ENCODE peak calls at places on chromosome 1, in five cellular contexts. One of them, this sample, is unnamed.

GRCh38 chr1:27163093-27163492 is 8.2 kb upstream of the SLC9A1 start:
- DNase-seq in mesendoderm: no peak
- DNase-seq in mesenchymal stem cell: no peak
- DNase-seq in IMR-90: no peak
- DNase-seq in neuronal stem cell: no peak
- DNase-seq in this sample: no peak

GRCh38 chr1:67532452-67533216 is 102.4 kb upstream of the SERBP1 start:
- DNase-seq in mesendoderm: peak; percentile 89
- DNase-seq in mesenchymal stem cell: peak; percentile 81
- DNase-seq in IMR-90: peak; percentile 91
- DNase-seq in neuronal stem cell: peak; percentile 56
- DNase-seq in this sample: peak; percentile 62

GRCh38 chr1:61183471-61184034 is 101.2 kb downstream of the NFIA start:
- DNase-seq in mesendoderm: no peak
- DNase-seq in mesenchymal stem cell: no peak
- DNase-seq in IMR-90: peak; percentile 36
- DNase-seq in neuronal stem cell: no peak
- DNase-seq in this sample: no peak

GRCh38 chr1:94332516-94332915 is 85.7 kb upstream of the ABCD3 start:
- DNase-seq in mesendoderm: no peak
- DNase-seq in mesenchymal stem cell: no peak
- DNase-seq in IMR-90: no peak
- DNase-seq in neuronal stem cell: no peak
- DNase-seq in this sample: no peak

GRCh38 chr1:3652538-3653285 is 396 bp downstream of the TP73 start:
- DNase-seq in mesendoderm: peak; percentile 44
- DNase-seq in mesenchymal stem cell: no peak
- DNase-seq in IMR-90: no peak
- DNase-seq in neuronal stem cell: no peak
- DNase-seq in this sample: peak; percentile 63

GRCh38 chr1:241736387-241736786 is 84.3 kb downstream of the WDR64 start:
- DNase-seq in mesendoderm: no peak
- DNase-seq in mesenchymal stem cell: no peak
- DNase-seq in IMR-90: no peak
- DNase-seq in neuronal stem cell: no peak
- DNase-seq in this sample: no peak

GRCh38 chr1:59063501-59063900 is 233.4 kb upstream of the FGGY start:
- DNase-seq in mesendoderm: no peak
- DNase-seq in mesenchymal stem cell: no peak
- DNase-seq in IMR-90: no peak
- DNase-seq in neuronal stem cell: peak; percentile 23
- DNase-seq in this sample: no peak

GRCh38 chr1:156308078-156308477 is 9.0 kb upstream of the VHLL start:
- DNase-seq in mesendoderm: no peak
- DNase-seq in mesenchymal stem cell: peak; percentile 69
- DNase-seq in IMR-90: peak; percentile 83
- DNase-seq in neuronal stem cell: no peak
- DNase-seq in this sample: no peak

GRCh38 chr1:194717941-194718340 is 1531.5 kb upstream of the B3GALT2 start:
- DNase-seq in mesendoderm: no peak
- DNase-seq in mesenchymal stem cell: no peak
- DNase-seq in IMR-90: peak; percentile 63
- DNase-seq in neuronal stem cell: no peak
- DNase-seq in this sample: no peak

GRCh38 chr1:32074841-32075240 is 2.1 kb downstream of the TMEM39B start:
- DNase-seq in mesendoderm: no peak
- DNase-seq in mesenchymal stem cell: no peak
- DNase-seq in IMR-90: no peak
- DNase-seq in neuronal stem cell: no peak
- DNase-seq in this sample: no peak

GRCh38 chr1:95668165-95668564 is 434.2 kb downstream of the RWDD3 start:
- DNase-seq in mesendoderm: no peak
- DNase-seq in mesenchymal stem cell: no peak
- DNase-seq in IMR-90: no peak
- DNase-seq in neuronal stem cell: no peak
- DNase-seq in this sample: no peak

GRCh38 chr1:83017701-83018100 is 981.2 kb downstream of the TTLL7 start:
- DNase-seq in mesendoderm: no peak
- DNase-seq in mesenchymal stem cell: no peak
- DNase-seq in IMR-90: no peak
- DNase-seq in neuronal stem cell: no peak
- DNase-seq in this sample: no peak

GRCh38 chr1:6218380-6218779 is 12.5 kb downstream of the RNF207 start:
- DNase-seq in mesendoderm: no peak
- DNase-seq in mesenchymal stem cell: no peak
- DNase-seq in IMR-90: no peak
- DNase-seq in neuronal stem cell: no peak
- DNase-seq in this sample: no peak

GRCh38 chr1:36305915-36306209 is 306 bp upstream of the SH3D21 start:
- DNase-seq in mesendoderm: no peak
- DNase-seq in mesenchymal stem cell: no peak
- DNase-seq in IMR-90: no peak
- DNase-seq in neuronal stem cell: no peak
- DNase-seq in this sample: no peak

GRCh38 chr1:32769524-32770220 is 47.5 kb downstream of the YARS1 start:
- DNase-seq in mesendoderm: no peak
- DNase-seq in mesenchymal stem cell: peak; percentile 58
- DNase-seq in IMR-90: peak; percentile 45
- DNase-seq in neuronal stem cell: no peak
- DNase-seq in this sample: no peak

GRCh38 chr1:152495066-152495675 is 15.4 kb upstream of the LCE5A start:
- DNase-seq in mesendoderm: peak; percentile 7
- DNase-seq in mesenchymal stem cell: no peak
- DNase-seq in IMR-90: no peak
- DNase-seq in neuronal stem cell: no peak
- DNase-seq in this sample: no peak

GRCh38 chr1:187445066-187445465 is 616.3 kb downstream of the PLA2G4A start:
- DNase-seq in mesendoderm: no peak
- DNase-seq in mesenchymal stem cell: no peak
- DNase-seq in IMR-90: peak; percentile 12
- DNase-seq in neuronal stem cell: no peak
- DNase-seq in this sample: no peak

GRCh38 chr1:84506002-84506728 is at the start of the genes GNG5 and SPATA1:
- DNase-seq in mesendoderm: peak; percentile 98
- DNase-seq in mesenchymal stem cell: peak; percentile 97
- DNase-seq in IMR-90: peak; percentile 95
- DNase-seq in neuronal stem cell: peak; percentile 97
- DNase-seq in this sample: peak; percentile 97

GRCh38 chr1:92619466-92620189 is 132.9 kb upstream of the GFI1 start:
- DNase-seq in mesendoderm: no peak
- DNase-seq in mesenchymal stem cell: no peak
- DNase-seq in IMR-90: no peak
- DNase-seq in neuronal stem cell: no peak
- DNase-seq in this sample: no peak

GRCh38 chr1:159779403-159779851 is 1.3 kb upstream of the DUSP23 start:
- DNase-seq in mesendoderm: no peak
- DNase-seq in mesenchymal stem cell: no peak
- DNase-seq in IMR-90: peak; percentile 46
- DNase-seq in neuronal stem cell: no peak
- DNase-seq in this sample: no peak

GRCh38 chr1:59204001-59204400 is 92.9 kb upstream of the FGGY start:
- DNase-seq in mesendoderm: no peak
- DNase-seq in mesenchymal stem cell: peak; percentile 41
- DNase-seq in IMR-90: peak; percentile 32
- DNase-seq in neuronal stem cell: no peak
- DNase-seq in this sample: no peak

GRCh38 chr1:3172431-3173112 is 103.6 kb downstream of the PRDM16 start:
- DNase-seq in mesendoderm: no peak
- DNase-seq in mesenchymal stem cell: no peak
- DNase-seq in IMR-90: no peak
- DNase-seq in neuronal stem cell: no peak
- DNase-seq in this sample: no peak

GRCh38 chr1:231973840-231974239 is 347.2 kb downstream of the DISC1 start:
- DNase-seq in mesendoderm: no peak
- DNase-seq in mesenchymal stem cell: peak; percentile 40
- DNase-seq in IMR-90: peak; percentile 16
- DNase-seq in neuronal stem cell: no peak
- DNase-seq in this sample: no peak

GRCh38 chr1:94068096-94068830 is 52.7 kb downstream of the ABCA4 start:
- DNase-seq in mesendoderm: peak; percentile 73
- DNase-seq in mesenchymal stem cell: peak; percentile 69
- DNase-seq in IMR-90: peak; percentile 76
- DNase-seq in neuronal stem cell: no peak
- DNase-seq in this sample: no peak

GRCh38 chr1:15218287-15219279 is 28.4 kb upstream of the FHAD1 start:
- DNase-seq in mesendoderm: peak; percentile 41
- DNase-seq in mesenchymal stem cell: peak; percentile 78
- DNase-seq in IMR-90: peak; percentile 56
- DNase-seq in neuronal stem cell: no peak
- DNase-seq in this sample: no peak

GRCh38 chr1:163970699-163971098 is 588.3 kb upstream of the PBX1 start:
- DNase-seq in mesendoderm: no peak
- DNase-seq in mesenchymal stem cell: no peak
- DNase-seq in IMR-90: no peak
- DNase-seq in neuronal stem cell: no peak
- DNase-seq in this sample: no peak

GRCh38 chr1:184558691-184559090 is 171.9 kb downstream of the C1orf21 start:
- DNase-seq in mesendoderm: no peak
- DNase-seq in mesenchymal stem cell: no peak
- DNase-seq in IMR-90: no peak
- DNase-seq in neuronal stem cell: no peak
- DNase-seq in this sample: no peak

GRCh38 chr1:162458206-162458605 is 39.4 kb upstream of the UHMK1 start:
- DNase-seq in mesendoderm: no peak
- DNase-seq in mesenchymal stem cell: no peak
- DNase-seq in IMR-90: no peak
- DNase-seq in neuronal stem cell: no peak
- DNase-seq in this sample: no peak

GRCh38 chr1:3518256-3518655 is 63.8 kb downstream of the ARHGEF16 start:
- DNase-seq in mesendoderm: no peak
- DNase-seq in mesenchymal stem cell: no peak
- DNase-seq in IMR-90: no peak
- DNase-seq in neuronal stem cell: no peak
- DNase-seq in this sample: no peak

GRCh38 chr1:201506573-201507567 is at the start of gene CSRP1:
- DNase-seq in mesendoderm: peak; percentile 76
- DNase-seq in mesenchymal stem cell: peak; percentile 77
- DNase-seq in IMR-90: peak; percentile 87
- DNase-seq in neuronal stem cell: no peak
- DNase-seq in this sample: peak; percentile 48
- H3K4ac ChIP-seq in mesendoderm: no peak within 1 kb of the TSS
- H3K4ac ChIP-seq in mesenchymal stem cell: peak within 1 kb of the TSS; percentile 89
- H3K4ac ChIP-seq in IMR-90: peak within 1 kb of the TSS; percentile 95
- H3K4ac ChIP-seq in neuronal stem cell: peak within 1 kb of the TSS; percentile 41
- H3K4ac ChIP-seq in this sample: no peak within 1 kb of the TSS

GRCh38 chr1:30984991-30985503 is 76.5 kb upstream of the SDC3 start:
- DNase-seq in mesendoderm: no peak
- DNase-seq in mesenchymal stem cell: no peak
- DNase-seq in IMR-90: no peak
- DNase-seq in neuronal stem cell: no peak
- DNase-seq in this sample: no peak
- H3K4ac ChIP-seq in mesendoderm: no peak overlapping the region
- H3K4ac ChIP-seq in mesenchymal stem cell: no peak overlapping the region
- H3K4ac ChIP-seq in IMR-90: no peak overlapping the region
- H3K4ac ChIP-seq in neuronal stem cell: no peak overlapping the region
- H3K4ac ChIP-seq in this sample: no peak overlapping the region

GRCh38 chr1:149884433-149885363 is 14.7 kb upstream of the BOLA1 start:
- DNase-seq in mesendoderm: peak; percentile 74
- DNase-seq in mesenchymal stem cell: peak; percentile 56
- DNase-seq in IMR-90: peak; percentile 30
- DNase-seq in neuronal stem cell: no peak
- DNase-seq in this sample: no peak

GRCh38 chr1:149883598-149884247 is 15.6 kb upstream of the BOLA1 start:
- DNase-seq in mesendoderm: no peak
- DNase-seq in mesenchymal stem cell: no peak
- DNase-seq in IMR-90: no peak
- DNase-seq in neuronal stem cell: no peak
- DNase-seq in this sample: no peak

GRCh38 chr1:149886396-149887195 is 12.8 kb upstream of the BOLA1 start:
- DNase-seq in mesendoderm: peak; percentile 100
- DNase-seq in mesenchymal stem cell: peak; percentile 100
- DNase-seq in IMR-90: peak; percentile 100
- DNase-seq in neuronal stem cell: peak; percentile 97
- DNase-seq in this sample: peak; percentile 93

GRCh38 chr1:149887456-149888159 is 11.8 kb upstream of the BOLA1 start:
- DNase-seq in mesendoderm: peak; percentile 99
- DNase-seq in mesenchymal stem cell: peak; percentile 100
- DNase-seq in IMR-90: peak; percentile 99
- DNase-seq in neuronal stem cell: peak; percentile 90
- DNase-seq in this sample: peak; percentile 91

DNA sequence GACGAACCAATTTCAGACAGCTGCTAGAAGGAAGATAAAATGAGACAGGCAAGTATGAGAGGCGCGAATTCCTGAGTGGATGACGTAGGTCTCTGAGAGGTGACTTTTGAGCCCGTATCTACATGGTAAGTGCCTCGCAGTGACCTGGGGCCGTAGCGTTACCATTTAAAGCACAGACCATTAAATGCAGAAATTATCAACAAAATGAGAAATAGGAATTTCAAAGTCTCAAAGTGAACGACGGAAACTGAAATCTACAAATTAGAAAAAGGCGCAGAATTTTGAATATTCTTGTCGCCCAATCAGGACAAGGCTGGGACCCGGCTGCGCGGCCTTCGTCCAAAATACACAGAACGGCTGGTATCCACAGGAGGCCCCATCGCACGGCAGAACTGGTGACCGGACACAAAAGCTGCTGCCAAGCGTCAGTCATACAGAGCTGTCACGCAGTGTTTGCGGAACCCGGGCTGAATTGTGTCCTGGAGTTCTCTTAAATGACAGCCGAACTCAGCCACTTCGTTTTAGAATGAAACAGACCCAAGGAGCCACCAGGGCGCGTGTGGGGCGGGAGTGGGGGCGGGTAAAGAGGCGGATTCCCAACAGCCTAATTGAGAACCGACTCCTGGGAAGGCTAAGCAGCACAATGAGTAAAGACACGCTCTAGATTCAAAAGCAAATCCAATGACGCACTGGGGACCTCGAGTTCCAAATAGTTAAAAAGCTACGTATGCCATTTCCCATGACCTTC is 13.8 kb upstream of the BOLA1 start:
- DNase-seq in mesendoderm: peak; percentile 92
- DNase-seq in mesenchymal stem cell: peak; percentile 88
- DNase-seq in IMR-90: peak; percentile 84
- DNase-seq in neuronal stem cell: peak; percentile 69
- DNase-seq in this sample: peak; percentile 79
- H3K4ac ChIP-seq in mesendoderm: no peak overlapping the region
- H3K4ac ChIP-seq in mesenchymal stem cell: no peak overlapping the region
- H3K4ac ChIP-seq in IMR-90: peak overlapping the region; percentile 49
- H3K4ac ChIP-seq in neuronal stem cell: no peak overlapping the region
- H3K4ac ChIP-seq in this sample: no peak overlapping the region

GRCh38 chr1:109559995-109560394 is 11.6 kb downstream of the GNAI3 start:
- DNase-seq in mesendoderm: no peak
- DNase-seq in mesenchymal stem cell: no peak
- DNase-seq in IMR-90: no peak
- DNase-seq in neuronal stem cell: no peak
- DNase-seq in this sample: no peak

GRCh38 chr1:109556563-109556962 is 8.1 kb downstream of the GNAI3 start:
- DNase-seq in mesendoderm: no peak
- DNase-seq in mesenchymal stem cell: peak; percentile 13
- DNase-seq in IMR-90: peak; percentile 40
- DNase-seq in neuronal stem cell: no peak
- DNase-seq in this sample: no peak

DNA sequence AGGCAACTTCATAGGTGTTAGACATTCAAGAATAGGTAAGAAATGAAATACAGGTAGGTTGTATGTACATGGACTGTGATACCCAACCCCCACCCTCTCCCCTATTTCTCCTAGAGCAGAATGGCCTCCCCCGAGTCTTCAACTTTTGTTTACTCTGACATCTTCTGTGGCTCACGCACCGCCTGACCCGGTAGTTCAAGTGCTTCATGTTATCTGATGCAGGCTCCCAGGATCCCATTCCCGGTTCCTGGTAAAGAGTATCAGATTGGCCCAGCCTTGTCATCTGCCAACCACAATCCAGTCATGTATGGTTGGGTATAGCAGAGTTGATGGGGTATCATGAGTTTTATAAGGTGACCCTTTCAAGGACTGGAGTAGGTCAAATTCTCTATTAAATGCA is 9.1 kb downstream of the GNAI3 start:
- DNase-seq in mesendoderm: no peak
- DNase-seq in mesenchymal stem cell: peak; percentile 35
- DNase-seq in IMR-90: no peak
- DNase-seq in neuronal stem cell: no peak
- DNase-seq in this sample: no peak
- H3K4ac ChIP-seq in mesendoderm: no peak overlapping the region
- H3K4ac ChIP-seq in mesenchymal stem cell: no peak overlapping the region
- H3K4ac ChIP-seq in IMR-90: no peak overlapping the region
- H3K4ac ChIP-seq in neuronal stem cell: no peak overlapping the region
- H3K4ac ChIP-seq in this sample: no peak overlapping the region

This sample was measured in H9.